ENCODE peak calls at places on chromosomes 16 and 17, in seven cellular contexts. R is HCT116, Z is HepG2, Y is GM12878, V is K562, W is SK-N-SH, L is H1. F is an unnamed sample.

GRCh38 chr17:74872313-74873035 is at the start of gene FDXR:
- DNase-seq in R (no peak), Z (peak; percentile 50), Y (no peak), V (no peak), W (no peak), L (no peak), F (no peak)

GRCh38 chr17:68572138-68572842 is 28.9 kb downstream of the FAM20A start:
- DNase-seq in R (no peak), Z (no peak), Y (no peak), V (no peak), W (no peak), L (no peak), F (no peak)

GRCh38 chr17:76868669-76869208 is 535 bp downstream of the MGAT5B start:
- DNase-seq in R (no peak), Z (no peak), Y (no peak), V (no peak), W (peak; percentile 88), L (peak; percentile 70), F (peak; percentile 69)

GRCh38 chr17:41004397-41004796 is 4.5 kb downstream of the KRTAP3-1 start:
- DNase-seq in R (no peak), Z (no peak), Y (no peak), V (no peak), W (no peak), L (no peak), F (no peak)

GRCh38 chr17:64083571-64084085 is 46.3 kb downstream of the ERN1 start:
- DNase-seq in R (no peak), Z (no peak), Y (no peak), V (no peak), W (no peak), L (no peak), F (no peak)

GRCh38 chr17:8015957-8016631 is 13.7 kb downstream of the GUCY2D start:
- DNase-seq in R (no peak), Z (no peak), Y (no peak), V (peak; percentile 15), W (peak; percentile 71), L (peak; percentile 83), F (no peak)

GRCh38 chr17:3794890-3795757 is 5.9 kb downstream of the ITGAE start:
- DNase-seq in R (no peak), Z (peak; percentile 78), Y (no peak), V (no peak), W (no peak), L (no peak), F (no peak)

GRCh38 chr17:27089929-27090247 is 204.0 kb upstream of the WSB1 start:
- DNase-seq in R (no peak), Z (no peak), Y (no peak), V (peak; percentile 38), W (no peak), L (no peak), F (no peak)

GRCh38 chr16:30570621-30571443 is 682 bp downstream of the ZNF688 start:
- DNase-seq in R (no peak), Z (no peak), Y (no peak), V (no peak), W (peak; percentile 74), L (peak; percentile 69), F (peak; percentile 29)

GRCh38 chr17:57143341-57143740 is 58.3 kb downstream of the AKAP1 start:
- DNase-seq in R (no peak), Z (no peak), Y (no peak), V (no peak), W (no peak), L (no peak), F (no peak)

GRCh38 chr17:63398680-63399079 is 47.4 kb downstream of the CYB561 start:
- DNase-seq in R (no peak), Z (no peak), Y (no peak), V (no peak), W (no peak), L (no peak), F (no peak)

GRCh38 chr16:84455031-84455430 is 49.4 kb downstream of the MEAK7 start:
- DNase-seq in R (no peak), Z (no peak), Y (no peak), V (no peak), W (no peak), L (no peak), F (no peak)

GRCh38 chr16:77310877-77311276 is 111.7 kb downstream of the SYCE1L start:
- DNase-seq in R (no peak), Z (no peak), Y (no peak), V (no peak), W (no peak), L (no peak), F (no peak)

GRCh38 chr16:77304134-77304533 is 104.9 kb downstream of the SYCE1L start:
- DNase-seq in R (no peak), Z (no peak), Y (no peak), V (no peak), W (no peak), L (no peak), F (no peak)

GRCh38 chr16:77306050-77306616 is 106.9 kb downstream of the SYCE1L start:
- DNase-seq in R (no peak), Z (no peak), Y (no peak), V (no peak), W (no peak), L (no peak), F (no peak)

GRCh38 chr16:77304883-77305282 is 105.7 kb downstream of the SYCE1L start:
- DNase-seq in R (no peak), Z (peak; percentile 34), Y (no peak), V (no peak), W (no peak), L (no peak), F (no peak)

GRCh38 chr16:77307764-77308561 is 108.8 kb downstream of the SYCE1L start:
- DNase-seq in R (no peak), Z (no peak), Y (no peak), V (no peak), W (no peak), L (no peak), F (no peak)
- TF ChIP-seq JUND in R (no peak), Z (no peak), Y (no peak), V (no peak), W (peak; percentile 50), L (no peak), F (no peak)

GRCh38 chr17:30565073-30565935 is 88.1 kb downstream of the GOSR1 start:
- DNase-seq in R (no peak), Z (no peak), Y (no peak), V (no peak), W (no peak), L (no peak), F (peak; percentile 47)
- TF ChIP-seq JUND in R (no peak), Z (no peak), Y (no peak), V (no peak), W (no peak), L (no peak), F (no peak)

DNA sequence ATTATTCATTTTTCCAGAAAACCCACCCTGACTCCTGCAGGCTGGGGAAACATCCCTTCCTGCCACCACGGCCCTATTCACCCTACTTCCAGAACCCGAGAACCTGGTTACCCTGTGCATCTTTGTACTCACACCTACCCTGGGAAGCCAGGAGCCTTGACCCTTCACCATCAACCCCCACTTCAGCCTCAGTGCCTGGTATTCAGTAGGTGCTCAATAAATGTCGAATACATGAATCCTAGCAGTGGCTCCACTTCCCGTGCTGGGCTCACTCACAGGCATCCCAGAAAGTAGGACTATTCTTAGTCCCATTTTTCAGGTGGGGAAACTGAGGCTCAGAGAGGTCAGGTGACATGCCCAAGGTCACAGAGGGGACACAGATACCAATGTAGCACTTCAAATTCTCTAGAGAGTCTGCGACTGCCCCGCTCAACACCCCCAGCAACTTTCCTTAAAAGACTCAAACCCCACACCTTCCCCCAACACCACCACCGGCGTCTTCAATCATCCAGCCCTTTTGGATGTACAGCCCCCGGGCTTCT is 36.1 kb upstream of the CMIP start:
- DNase-seq in R (no peak), Z (no peak), Y (no peak), V (no peak), W (no peak), L (no peak), F (no peak)
- TF ChIP-seq JUND in R (no peak), Z (no peak), Y (no peak), V (no peak), W (no peak), L (no peak), F (no peak)

DNA sequence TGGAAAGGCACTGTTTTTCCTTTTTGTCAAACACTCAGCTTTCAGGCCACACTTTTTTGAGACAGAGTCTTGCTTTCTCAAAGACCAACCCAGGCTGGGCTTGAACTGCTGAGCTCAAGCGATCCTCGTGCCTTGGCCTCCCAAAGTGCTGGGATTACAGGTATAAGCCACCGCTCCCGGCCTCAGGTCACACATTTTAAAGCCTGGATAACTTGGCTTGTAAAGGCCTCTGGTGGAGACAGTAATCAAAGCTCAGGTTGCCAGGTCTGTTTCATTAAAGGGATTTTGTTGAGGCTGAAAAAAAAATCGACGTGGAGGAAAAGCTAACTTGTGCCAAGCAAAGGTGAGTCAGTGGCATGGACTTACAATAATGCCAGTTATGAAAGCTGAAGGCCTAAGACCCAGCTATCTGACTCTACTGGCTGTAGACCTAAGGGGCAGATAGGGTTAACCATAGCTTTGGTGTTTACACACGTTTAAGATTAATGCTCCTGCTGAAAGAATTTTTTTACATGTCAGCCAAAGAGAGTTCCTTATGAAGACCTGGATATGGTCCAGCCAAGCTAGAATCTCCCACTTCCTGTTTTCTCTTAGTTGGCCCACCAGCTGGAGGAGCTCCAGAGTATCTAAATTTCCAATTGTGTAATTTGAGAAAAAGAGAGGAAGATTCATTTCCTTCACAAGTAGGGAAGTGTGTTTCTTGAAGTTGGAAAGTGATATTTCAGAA is 910 bp downstream of the NBR1 start:
- DNase-seq in R (peak; percentile 50), Z (peak; percentile 79), Y (no peak), V (peak; percentile 78), W (no peak), L (no peak), F (peak; percentile 46)
- TF ChIP-seq JUND in R (peak; percentile 3), Z (no peak), Y (no peak), V (no peak), W (peak; percentile 61), L (no peak), F (no peak)

GRCh38 chr16:11098601-11099377 is 154.4 kb downstream of the CLEC16A start:
- DNase-seq in R (no peak), Z (no peak), Y (no peak), V (no peak), W (no peak), L (no peak), F (no peak)

GRCh38 chr16:11099672-11100195 is 155.4 kb downstream of the CLEC16A start:
- DNase-seq in R (no peak), Z (no peak), Y (no peak), V (no peak), W (no peak), L (no peak), F (no peak)

GRCh38 chr16:11101283-11101682 is 154.7 kb downstream of the SOCS1 start:
- DNase-seq in R (no peak), Z (no peak), Y (no peak), V (no peak), W (no peak), L (no peak), F (no peak)

GRCh38 chr16:11101695-11102522 is 154.1 kb downstream of the SOCS1 start:
- DNase-seq in R (no peak), Z (peak; percentile 70), Y (no peak), V (peak; percentile 73), W (no peak), L (no peak), F (no peak)

GRCh38 chr16:11100239-11100750 is 155.7 kb downstream of the SOCS1 start:
- DNase-seq in R (peak; percentile 23), Z (no peak), Y (peak; percentile 74), V (peak; percentile 91), W (no peak), L (peak; percentile 60), F (no peak)
- TF ChIP-seq JUND in R (no peak), Z (no peak), Y (peak; percentile 23), V (peak; percentile 73), W (peak; percentile 38), L (no peak), F (no peak)

GRCh38 chr16:47461598-47462266 is 601 bp downstream of the PHKB start:
- DNase-seq in R (peak; percentile 40), Z (peak; percentile 68), Y (no peak), V (peak; percentile 91), W (peak; percentile 17), L (no peak), F (peak; percentile 30)
- TF ChIP-seq JUND in R (no peak), Z (no peak), Y (no peak), V (peak; percentile 21), W (no peak), L (no peak), F (no peak)